ENCODE peak calls at places on chromosomes 7 and 10, in nine cellular contexts. P is endothelial cell, T is left lung, G is neural crest cell, K is choroid plexus epithelial cell, R is pancreas, C is upper lobe of right lung, E is astrocyte, V is Calu3. I is an unnamed sample.
A peak's percentile ranks its signal among the peaks of the same experiment; 100 is the strongest.

GRCh38 chr7:7209412-7210050 is 27.2 kb downstream of the C1GALT1 start:
- DNase-seq in P (no peak), T (no peak), G (no peak), K (no peak), R (no peak), C (no peak), E (no peak), V (no peak), I (no peak)

GRCh38 chr10:63628526-63629362 is 107.5 kb downstream of the REEP3 start:
- DNase-seq in P (peak; percentile 34), T (no peak), G (peak; percentile 28), K (peak; percentile 38), R (no peak), C (peak; percentile 69), E (peak; percentile 29), V (peak; percentile 32), I (peak; percentile 53)

GRCh38 chr10:30094601-30095000 is 35.2 kb upstream of the JCAD start:
- DNase-seq in P (no peak), T (no peak), G (no peak), K (no peak), R (no peak), C (no peak), E (no peak), V (no peak), I (no peak)

GRCh38 chr10:3365630-3366029 is 193.0 kb upstream of the PITRM1 start:
- DNase-seq in P (no peak), T (no peak), G (no peak), K (no peak), R (no peak), C (no peak), E (no peak), V (peak; percentile 28), I (no peak)

GRCh38 chr10:72263613-72264241 is 10.0 kb upstream of the DDIT4 start:
- DNase-seq in P (no peak), T (peak; percentile 24), G (no peak), K (no peak), R (peak; percentile 77), C (peak; percentile 72), E (no peak), V (peak; percentile 91), I (no peak)

GRCh38 chr10:113945075-113945686 is 90.7 kb downstream of the NHLRC2 start:
- DNase-seq in P (no peak), T (no peak), G (no peak), K (peak; percentile 59), R (no peak), C (no peak), E (peak; percentile 68), V (peak; percentile 50), I (no peak)

GRCh38 chr7:19442016-19442785 is 266.6 kb downstream of the POLR1F start:
- DNase-seq in P (peak; percentile 26), T (no peak), G (no peak), K (peak; percentile 95), R (no peak), C (no peak), E (peak; percentile 34), V (peak; percentile 42), I (peak; percentile 43)

GRCh38 chr10:4771554-4772201 is 54.3 kb upstream of the AKR1E2 start:
- DNase-seq in P (no peak), T (no peak), G (no peak), K (peak; percentile 62), R (no peak), C (no peak), E (peak; percentile 94), V (no peak), I (no peak)

GRCh38 chr7:78412216-78412858 is 613.8 kb downstream of the PHTF2 start:
- DNase-seq in P (no peak), T (no peak), G (no peak), K (no peak), R (no peak), C (no peak), E (no peak), V (no peak), I (no peak)

GRCh38 chr10:92452313-92452712 is 121.6 kb downstream of the IDE start:
- DNase-seq in P (no peak), T (no peak), G (no peak), K (no peak), R (no peak), C (no peak), E (no peak), V (no peak), I (no peak)

GRCh38 chr10:70540089-70540788 is 61.7 kb downstream of the PALD1 start:
- DNase-seq in P (peak; percentile 62), T (no peak), G (peak; percentile 29), K (peak; percentile 36), R (no peak), C (no peak), E (no peak), V (peak; percentile 49), I (peak; percentile 70)

GRCh38 chr7:101942603-101943210 is 125.3 kb downstream of the CUX1 start:
- DNase-seq in P (no peak), T (no peak), G (no peak), K (no peak), R (no peak), C (peak; percentile 52), E (no peak), V (no peak), I (no peak)

GRCh38 chr10:124496150-124496549 is 34.5 kb downstream of the LHPP start:
- DNase-seq in P (no peak), T (no peak), G (no peak), K (no peak), R (no peak), C (no peak), E (no peak), V (no peak), I (no peak)

GRCh38 chr10:78155722-78156121 is 122.1 kb downstream of the RPS24 start:
- DNase-seq in P (no peak), T (no peak), G (no peak), K (no peak), R (no peak), C (no peak), E (no peak), V (no peak), I (no peak)

GRCh38 chr7:360454-361100 is 70.6 kb downstream of the FOXL3 start:
- DNase-seq in P (no peak), T (peak; percentile 44), G (no peak), K (no peak), R (peak; percentile 45), C (peak; percentile 41), E (no peak), V (no peak), I (no peak)

GRCh38 chr10:132994371-132994796 is 52.0 kb upstream of the CFAP46 start:
- DNase-seq in P (no peak), T (peak; percentile 41), G (no peak), K (peak; percentile 39), R (no peak), C (no peak), E (no peak), V (no peak), I (no peak)

GRCh38 chr7:37007319-37007718 is 283.0 kb upstream of the AOAH start:
- DNase-seq in P (no peak), T (no peak), G (no peak), K (no peak), R (no peak), C (no peak), E (no peak), V (no peak), I (no peak)

GRCh38 chr7:146366938-146367337 is 250.3 kb downstream of the CNTNAP2 start:
- DNase-seq in P (no peak), T (no peak), G (no peak), K (peak; percentile 81), R (no peak), C (no peak), E (peak; percentile 7), V (no peak), I (no peak)

GRCh38 chr7:101089876-101090275 is 4.6 kb downstream of the TRIM56 start:
- DNase-seq in P (no peak), T (peak; percentile 53), G (no peak), K (no peak), R (no peak), C (no peak), E (no peak), V (no peak), I (no peak)

GRCh38 chr7:82284936-82285519 is 158.5 kb downstream of the CACNA2D1 start:
- DNase-seq in P (no peak), T (no peak), G (no peak), K (no peak), R (no peak), C (no peak), E (no peak), V (no peak), I (peak; percentile 60)

GRCh38 chr7:128876586-128876977 is 13.9 kb downstream of the ATP6V1F start:
- DNase-seq in P (no peak), T (no peak), G (no peak), K (no peak), R (peak; percentile 39), C (peak; percentile 54), E (no peak), V (no peak), I (no peak)

GRCh38 chr7:154566877-154567276 is 436.0 kb downstream of the PAXIP1 start:
- DNase-seq in P (no peak), T (no peak), G (no peak), K (no peak), R (no peak), C (no peak), E (no peak), V (no peak), I (no peak)
- TF ChIP-seq CTCF in P (no peak), T (no peak), G (peak; percentile 62), K (no peak), R (no peak), C (peak; percentile 20), E (no peak), V (no peak), I (peak; percentile 60)

GRCh38 chr7:69808401-69808800 is 210.1 kb downstream of the AUTS2 start:
- DNase-seq in P (no peak), T (no peak), G (no peak), K (peak; percentile 10), R (no peak), C (no peak), E (peak; percentile 63), V (no peak), I (no peak)
- TF ChIP-seq CTCF in P (no peak), T (no peak), G (no peak), K (no peak), R (no peak), C (no peak), E (no peak), V (no peak), I (no peak)

DNA sequence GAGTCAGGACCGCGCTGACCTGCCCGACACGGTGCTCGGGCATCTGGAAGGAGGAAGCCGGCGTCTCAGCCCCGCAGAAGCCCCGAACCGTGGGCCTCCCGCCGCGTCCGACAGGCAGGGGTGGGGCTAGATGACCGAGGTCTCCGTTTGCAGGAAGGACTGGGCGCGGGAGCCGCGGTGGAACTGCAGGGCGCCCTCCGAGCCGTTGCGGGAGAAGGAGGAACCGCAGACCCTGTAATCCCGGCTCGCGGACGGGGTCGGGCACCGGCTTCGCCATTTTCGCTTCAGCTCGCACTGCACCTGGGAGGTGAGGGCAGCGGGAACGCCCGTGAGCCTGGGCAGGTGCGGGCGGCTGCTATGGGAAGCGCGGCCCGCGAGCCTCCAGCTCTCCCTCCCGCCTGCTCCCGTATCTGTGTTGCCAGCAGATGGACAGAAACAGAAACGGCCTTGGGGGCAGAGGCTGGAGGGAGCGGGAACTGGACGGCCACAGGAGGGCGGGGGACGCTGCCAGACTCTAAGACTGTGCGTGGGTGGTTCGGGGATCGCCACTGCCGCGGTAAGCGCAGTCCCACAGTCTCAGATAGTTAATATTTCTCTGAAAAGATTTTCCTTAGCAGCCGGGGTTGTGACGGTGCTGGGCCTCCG is 114.1 kb downstream of the VIPR2 start:
- DNase-seq in P (peak; percentile 69), T (peak; percentile 87), G (peak; percentile 61), K (no peak), R (peak; percentile 83), C (peak; percentile 86), E (no peak), V (peak; percentile 80), I (peak; percentile 87)
- TF ChIP-seq CTCF in P (no peak), T (peak; percentile 29), G (peak; percentile 62), K (peak; percentile 38), R (no peak), C (peak; percentile 42), E (no peak), V (peak; percentile 19), I (peak; percentile 63)

GRCh38 chr7:118153551-118154177 is 30.3 kb upstream of the LSM8 start:
- DNase-seq in P (peak; percentile 42), T (no peak), G (no peak), K (peak; percentile 61), R (no peak), C (no peak), E (no peak), V (peak; percentile 54), I (no peak)
- TF ChIP-seq CTCF in P (peak; percentile 90), T (peak; percentile 55), G (peak; percentile 81), K (peak; percentile 56), R (peak; percentile 57), C (peak; percentile 71), E (peak; percentile 51), V (peak; percentile 32), I (peak; percentile 85)

I was measured in H9.